ENCODE peak calls at places on chromosomes 16 and 17, in five cellular contexts. One of them, this sample, is unnamed. For H3K9me3, the result is how much of the 10 kb centered on the place peaks cover.

GRCh38 chr16:48862087-48862532 is 252.1 kb upstream of the N4BP1 start:
- DNase-seq in mucosa of descending colon: no peak
- DNase-seq in CD4-positive, alpha-beta memory T cell: no peak
- DNase-seq in GM23248: peak
- DNase-seq in H9: peak
- DNase-seq in this sample: no peak

GRCh38 chr16:26664086-26664485 is 402.6 kb upstream of the C16orf82 start:
- DNase-seq in mucosa of descending colon: no peak
- DNase-seq in CD4-positive, alpha-beta memory T cell: no peak
- DNase-seq in GM23248: no peak
- DNase-seq in H9: no peak
- DNase-seq in this sample: no peak

GRCh38 chr16:74698220-74698619 is 2.4 kb downstream of the MLKL start:
- DNase-seq in mucosa of descending colon: no peak
- DNase-seq in CD4-positive, alpha-beta memory T cell: no peak
- DNase-seq in GM23248: peak
- DNase-seq in H9: no peak
- DNase-seq in this sample: no peak

GRCh38 chr16:30654856-30655255 is 3.4 kb upstream of the FBRS start:
- DNase-seq in mucosa of descending colon: no peak
- DNase-seq in CD4-positive, alpha-beta memory T cell: no peak
- DNase-seq in GM23248: no peak
- DNase-seq in H9: no peak
- DNase-seq in this sample: no peak

GRCh38 chr16:72938426-72939164 is 109.3 kb downstream of the ZFHX3 start:
- DNase-seq in mucosa of descending colon: peak
- DNase-seq in CD4-positive, alpha-beta memory T cell: no peak
- DNase-seq in GM23248: peak
- DNase-seq in H9: no peak
- DNase-seq in this sample: no peak

GRCh38 chr16:68520649-68521086 is 18.4 kb upstream of the ZFP90 start:
- DNase-seq in mucosa of descending colon: peak
- DNase-seq in CD4-positive, alpha-beta memory T cell: peak
- DNase-seq in GM23248: peak
- DNase-seq in H9: peak
- DNase-seq in this sample: peak

GRCh38 chr16:84950906-84951305 is 60.4 kb downstream of the ZDHHC7 start:
- DNase-seq in mucosa of descending colon: no peak
- DNase-seq in CD4-positive, alpha-beta memory T cell: no peak
- DNase-seq in GM23248: peak
- DNase-seq in H9: peak
- DNase-seq in this sample: no peak

GRCh38 chr17:65857713-65858112 is 296.3 kb upstream of the AXIN2 start:
- DNase-seq in mucosa of descending colon: no peak
- DNase-seq in CD4-positive, alpha-beta memory T cell: no peak
- DNase-seq in GM23248: peak
- DNase-seq in H9: no peak
- DNase-seq in this sample: no peak

GRCh38 chr17:59425085-59425901 is 93.8 kb downstream of the YPEL2 start:
- DNase-seq in mucosa of descending colon: no peak
- DNase-seq in CD4-positive, alpha-beta memory T cell: no peak
- DNase-seq in GM23248: peak
- DNase-seq in H9: no peak
- DNase-seq in this sample: no peak

GRCh38 chr16:86293897-86294296 is 216.4 kb upstream of the FOXF1 start:
- DNase-seq in mucosa of descending colon: no peak
- DNase-seq in CD4-positive, alpha-beta memory T cell: no peak
- DNase-seq in GM23248: no peak
- DNase-seq in H9: no peak
- DNase-seq in this sample: no peak

GRCh38 chr16:22786691-22787090 is 27.3 kb upstream of the HS3ST2 start:
- DNase-seq in mucosa of descending colon: no peak
- DNase-seq in CD4-positive, alpha-beta memory T cell: no peak
- DNase-seq in GM23248: peak
- DNase-seq in H9: no peak
- DNase-seq in this sample: no peak

GRCh38 chr16:66824006-66824405 is 6.8 kb downstream of the NAE1 start:
- DNase-seq in mucosa of descending colon: no peak
- DNase-seq in CD4-positive, alpha-beta memory T cell: no peak
- DNase-seq in GM23248: peak
- DNase-seq in H9: no peak
- DNase-seq in this sample: no peak

GRCh38 chr16:85162478-85163277 is 50.4 kb upstream of the CIBAR2 start:
- DNase-seq in mucosa of descending colon: no peak
- DNase-seq in CD4-positive, alpha-beta memory T cell: no peak
- DNase-seq in GM23248: peak
- DNase-seq in H9: no peak
- DNase-seq in this sample: no peak

GRCh38 chr16:48811478-48811877 is 201.5 kb upstream of the N4BP1 start:
- DNase-seq in mucosa of descending colon: no peak
- DNase-seq in CD4-positive, alpha-beta memory T cell: no peak
- DNase-seq in GM23248: no peak
- DNase-seq in H9: peak
- DNase-seq in this sample: no peak

GRCh38 chr17:59558039-59558438 is 7.4 kb upstream of the DHX40 start:
- DNase-seq in mucosa of descending colon: no peak
- DNase-seq in CD4-positive, alpha-beta memory T cell: no peak
- DNase-seq in GM23248: no peak
- DNase-seq in H9: no peak
- DNase-seq in this sample: no peak

GRCh38 chr17:11383157-11383556 is 142.1 kb downstream of the SHISA6 start:
- DNase-seq in mucosa of descending colon: no peak
- DNase-seq in CD4-positive, alpha-beta memory T cell: no peak
- DNase-seq in GM23248: no peak
- DNase-seq in H9: no peak
- DNase-seq in this sample: no peak
- H3K9me3 ChIP-seq in mucosa of descending colon: under half
- H3K9me3 ChIP-seq in CD4-positive, alpha-beta memory T cell: under half
- H3K9me3 ChIP-seq in GM23248: under half
- H3K9me3 ChIP-seq in H9: under half
- H3K9me3 ChIP-seq in this sample: under half

GRCh38 chr17:27087935-27088766 is 205.8 kb upstream of the WSB1 start:
- DNase-seq in mucosa of descending colon: no peak
- DNase-seq in CD4-positive, alpha-beta memory T cell: no peak
- DNase-seq in GM23248: no peak
- DNase-seq in H9: no peak
- DNase-seq in this sample: no peak
- H3K9me3 ChIP-seq in mucosa of descending colon: under half
- H3K9me3 ChIP-seq in CD4-positive, alpha-beta memory T cell: under half
- H3K9me3 ChIP-seq in GM23248: under half
- H3K9me3 ChIP-seq in H9: half or more
- H3K9me3 ChIP-seq in this sample: under half

GRCh38 chr16:34743115-34743514 is 1283.7 kb downstream of the TP53TG3F start:
- DNase-seq in mucosa of descending colon: no peak
- DNase-seq in CD4-positive, alpha-beta memory T cell: no peak
- DNase-seq in GM23248: no peak
- DNase-seq in H9: no peak
- DNase-seq in this sample: no peak
- H3K9me3 ChIP-seq in mucosa of descending colon: half or more
- H3K9me3 ChIP-seq in CD4-positive, alpha-beta memory T cell: under half
- H3K9me3 ChIP-seq in GM23248: under half
- H3K9me3 ChIP-seq in H9: half or more
- H3K9me3 ChIP-seq in this sample: under half

GRCh38 chr16:35185366-35186044 is 1726.1 kb downstream of the TP53TG3F start:
- DNase-seq in mucosa of descending colon: no peak
- DNase-seq in CD4-positive, alpha-beta memory T cell: no peak
- DNase-seq in GM23248: no peak
- DNase-seq in H9: no peak
- DNase-seq in this sample: no peak

GRCh38 chr16:35186045-35186759 is 1726.8 kb downstream of the TP53TG3F start:
- DNase-seq in mucosa of descending colon: no peak
- DNase-seq in CD4-positive, alpha-beta memory T cell: no peak
- DNase-seq in GM23248: no peak
- DNase-seq in H9: no peak
- DNase-seq in this sample: no peak

GRCh38 chr16:35184356-35184870 is 1725.0 kb downstream of the TP53TG3F start:
- DNase-seq in mucosa of descending colon: no peak
- DNase-seq in CD4-positive, alpha-beta memory T cell: no peak
- DNase-seq in GM23248: no peak
- DNase-seq in H9: no peak
- DNase-seq in this sample: no peak

GRCh38 chr16:35187665-35188225 is 1728.3 kb downstream of the TP53TG3F start:
- DNase-seq in mucosa of descending colon: no peak
- DNase-seq in CD4-positive, alpha-beta memory T cell: no peak
- DNase-seq in GM23248: no peak
- DNase-seq in H9: no peak
- DNase-seq in this sample: no peak

DNA sequence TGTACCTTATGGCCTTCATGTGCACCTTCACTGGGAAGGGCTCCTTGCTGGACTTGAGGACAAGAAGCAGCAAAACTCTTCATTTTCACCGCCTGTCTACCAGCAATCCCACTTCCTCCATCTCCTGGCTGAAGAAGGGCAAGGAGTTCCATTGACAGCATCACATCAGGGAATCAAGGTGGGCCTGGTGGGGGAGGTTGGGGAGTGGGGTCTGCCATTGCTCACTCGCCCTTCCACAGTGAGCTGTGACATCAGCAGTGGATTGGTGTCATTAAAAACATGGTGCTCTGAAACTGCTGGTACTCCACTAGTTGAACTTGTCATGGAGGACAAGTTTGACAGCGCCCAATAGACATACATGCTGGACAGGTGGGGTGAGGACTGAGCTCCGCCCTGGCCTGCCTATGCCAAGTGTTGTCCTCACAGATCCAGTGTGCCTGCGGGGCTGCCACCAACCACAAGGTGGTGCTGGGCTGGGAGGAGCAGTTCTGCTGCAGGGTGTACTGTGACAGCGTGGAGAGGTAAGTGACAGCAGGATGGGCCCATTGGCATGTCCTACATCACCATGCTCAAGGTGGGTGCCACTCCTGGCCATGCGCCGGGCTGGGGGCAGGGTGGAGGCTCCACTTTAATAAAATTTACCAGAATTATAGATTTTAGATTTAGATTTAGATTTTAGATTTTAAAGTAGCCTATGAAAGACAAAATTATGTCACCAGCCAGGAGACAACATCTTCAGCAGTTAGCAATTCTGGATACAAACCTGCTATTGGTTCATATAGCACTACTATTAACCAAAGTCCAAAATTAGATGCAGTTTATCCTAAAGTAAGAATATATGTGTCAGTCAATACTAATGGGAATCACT is 1729.1 kb downstream of the TP53TG3F start:
- DNase-seq in mucosa of descending colon: no peak
- DNase-seq in CD4-positive, alpha-beta memory T cell: no peak
- DNase-seq in GM23248: no peak
- DNase-seq in H9: no peak
- DNase-seq in this sample: no peak
- H3K9me3 ChIP-seq in mucosa of descending colon: half or more
- H3K9me3 ChIP-seq in CD4-positive, alpha-beta memory T cell: under half
- H3K9me3 ChIP-seq in GM23248: under half
- H3K9me3 ChIP-seq in H9: half or more
- H3K9me3 ChIP-seq in this sample: under half

GRCh38 chr17:22454070-22454999 is 762.0 kb downstream of the KCNJ18 start:
- DNase-seq in mucosa of descending colon: no peak
- DNase-seq in CD4-positive, alpha-beta memory T cell: no peak
- DNase-seq in GM23248: no peak
- DNase-seq in H9: no peak
- DNase-seq in this sample: no peak
- H3K9me3 ChIP-seq in mucosa of descending colon: half or more
- H3K9me3 ChIP-seq in CD4-positive, alpha-beta memory T cell: under half
- H3K9me3 ChIP-seq in GM23248: under half
- H3K9me3 ChIP-seq in H9: half or more
- H3K9me3 ChIP-seq in this sample: under half

This sample was measured in naive thymus-derived CD4-positive, alpha-beta T cell.